ENCODE peak calls at places on chromosomes 1 and 21, in seven cellular contexts. E, F, U, C, Z, S and Q are unnamed samples.

GRCh38 chr21:44071359-44072104 is 35.7 kb upstream of the PWP2 start:
- DNase-seq in U (no peak), Z (no peak), C (no peak), E (no peak), S (no peak), F (no peak), Q (no peak)

GRCh38 chr1:214764502-214764901 is 161.5 kb downstream of the CENPF start:
- DNase-seq in E (no peak), C (no peak), F (no peak), S (no peak), Z (no peak), U (no peak), Q (no peak)

GRCh38 chr1:41487729-41488598 is 3.5 kb upstream of the EDN2 start:
- DNase-seq in Z (no peak), U (no peak), S (no peak), E (no peak), C (no peak), F (no peak), Q (no peak)

GRCh38 chr1:163565171-163565570 is 243.4 kb downstream of the NUF2 start:
- DNase-seq in Z (no peak), U (no peak), E (no peak), C (no peak), S (no peak), F (no peak), Q (no peak)

GRCh38 chr1:39617488-39618049 is 21.9 kb downstream of the HEYL start:
- DNase-seq in F (no peak), U (no peak), S (no peak), C (no peak), E (no peak), Z (no peak), Q (no peak)

GRCh38 chr1:74729741-74730478 is 2.9 kb downstream of the CRYZ start:
- DNase-seq in U (no peak), S (peak), Z (no peak), F (peak), E (no peak), C (peak), Q (peak)

GRCh38 chr1:206557636-206558473 is 50.5 kb downstream of the RASSF5 start:
- DNase-seq in Z (peak), S (no peak), F (no peak), E (no peak), U (no peak), C (no peak), Q (peak)

GRCh38 chr1:18976096-18976495 is 19.6 kb upstream of the IFFO2 start:
- DNase-seq in S (no peak), U (no peak), E (no peak), F (no peak), C (no peak), Z (no peak), Q (no peak)

GRCh38 chr1:22728751-22729399 is 18.2 kb downstream of the EPHB2 start:
- DNase-seq in U (no peak), C (no peak), F (no peak), S (no peak), E (no peak), Z (no peak), Q (no peak)

GRCh38 chr1:156821801-156822200 is 5.2 kb upstream of the SH2D2A start:
- DNase-seq in Z (peak), C (peak), U (no peak), S (no peak), F (peak), E (no peak), Q (no peak)

GRCh38 chr1:31381394-31382287 is 8.8 kb upstream of the FABP3 start:
- DNase-seq in E (no peak), F (no peak), Z (no peak), S (no peak), C (no peak), U (no peak), Q (peak)

GRCh38 chr1:46446646-46447498 is 42.8 kb upstream of the DMBX1 start:
- DNase-seq in F (peak), U (peak), C (peak), Z (peak), S (peak), E (peak), Q (peak)

GRCh38 chr1:16012590-16013219 is 5.1 kb downstream of the HSPB7 start:
- DNase-seq in F (peak), E (peak), S (no peak), U (no peak), Z (peak), C (peak), Q (peak)